ENCODE peak calls at places on chromosome 15, in five cellular contexts. Q is Peyer's patch, U is dorsolateral prefrontal cortex, Y is heart right ventricle, W is breast epithelium. V is an unnamed sample.
A peak's percentile ranks its signal among the peaks of the same experiment; 100 is the strongest.

GRCh38 chr15:51649659-51650521 is 27.3 kb upstream of the DMXL2 start:
- DNase-seq in Q (no peak), U (no peak), Y (peak; percentile 62), W (no peak), V (peak; percentile 35)

GRCh38 chr15:74208901-74209559 is 6.4 kb upstream of the STRA6 start:
- DNase-seq in Q (no peak), U (no peak), Y (no peak), W (no peak), V (no peak)

GRCh38 chr15:59124261-59124660 is 19.3 kb downstream of the CCNB2 start:
- DNase-seq in Q (peak; percentile 55), U (no peak), Y (no peak), W (no peak), V (no peak)

GRCh38 chr15:58258501-58259274 is 120.5 kb downstream of the AQP9 start:
- DNase-seq in Q (no peak), U (no peak), Y (no peak), W (no peak), V (no peak)

GRCh38 chr15:68531794-68532193 is 47.0 kb upstream of the CORO2B start:
- DNase-seq in Q (no peak), U (no peak), Y (no peak), W (no peak), V (no peak)

GRCh38 chr15:53520867-53521525 is 238.5 kb downstream of the WDR72 start:
- DNase-seq in Q (no peak), U (no peak), Y (no peak), W (no peak), V (no peak)

GRCh38 chr15:68431792-68432401 is at the start of gene ITGA11:
- DNase-seq in Q (peak; percentile 68), U (no peak), Y (peak; percentile 60), W (peak; percentile 48), V (no peak)

GRCh38 chr15:25532269-25532668 is 93.4 kb upstream of the UBE3A start:
- DNase-seq in Q (no peak), U (no peak), Y (peak; percentile 12), W (no peak), V (no peak)

GRCh38 chr15:72492733-72493132 is 18.6 kb downstream of the ARIH1 start:
- DNase-seq in Q (no peak), U (no peak), Y (no peak), W (no peak), V (no peak)

GRCh38 chr15:57735406-57735805 is 28.9 kb downstream of the POLR2M start:
- DNase-seq in Q (no peak), U (no peak), Y (no peak), W (no peak), V (no peak)

DNA sequence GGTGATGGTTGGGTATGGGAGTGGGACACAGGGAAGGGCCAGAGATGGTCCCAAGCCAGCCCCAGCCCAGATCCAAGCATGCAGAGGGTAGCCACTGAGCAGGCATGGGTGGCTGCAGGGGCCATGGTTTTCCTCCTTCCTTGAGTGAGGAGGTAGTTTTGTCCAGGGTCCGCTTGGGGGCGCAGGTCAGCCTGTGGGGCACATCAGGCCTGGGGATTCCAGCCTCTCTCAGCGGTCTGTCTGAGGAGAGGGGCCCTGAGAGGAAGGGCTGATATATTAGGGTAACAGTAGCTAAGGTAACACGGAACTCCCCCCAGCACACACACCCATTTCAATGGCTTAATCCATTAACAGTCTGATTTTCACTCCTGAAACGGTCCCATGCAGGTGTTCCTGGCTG is 22.7 kb upstream of the LCTL start:
- DNase-seq in Q (no peak), U (no peak), Y (no peak), W (no peak), V (no peak)
- H3K4me3 ChIP-seq in Q (no peak overlapping the region), U (no peak overlapping the region), Y (no peak overlapping the region), W (no peak overlapping the region), V (no peak overlapping the region)

GRCh38 chr15:77599357-77599756 is 33.4 kb downstream of the LINGO1 start:
- DNase-seq in Q (no peak), U (no peak), Y (no peak), W (no peak), V (no peak)

GRCh38 chr15:77596821-77597803 is 35.6 kb downstream of the LINGO1 start:
- DNase-seq in Q (no peak), U (no peak), Y (no peak), W (no peak), V (no peak)

GRCh38 chr15:77597804-77598453 is 34.8 kb downstream of the LINGO1 start:
- DNase-seq in Q (no peak), U (no peak), Y (no peak), W (no peak), V (no peak)

GRCh38 chr15:77602800-77603199 is 29.9 kb downstream of the LINGO1 start:
- DNase-seq in Q (no peak), U (no peak), Y (no peak), W (no peak), V (no peak)

DNA sequence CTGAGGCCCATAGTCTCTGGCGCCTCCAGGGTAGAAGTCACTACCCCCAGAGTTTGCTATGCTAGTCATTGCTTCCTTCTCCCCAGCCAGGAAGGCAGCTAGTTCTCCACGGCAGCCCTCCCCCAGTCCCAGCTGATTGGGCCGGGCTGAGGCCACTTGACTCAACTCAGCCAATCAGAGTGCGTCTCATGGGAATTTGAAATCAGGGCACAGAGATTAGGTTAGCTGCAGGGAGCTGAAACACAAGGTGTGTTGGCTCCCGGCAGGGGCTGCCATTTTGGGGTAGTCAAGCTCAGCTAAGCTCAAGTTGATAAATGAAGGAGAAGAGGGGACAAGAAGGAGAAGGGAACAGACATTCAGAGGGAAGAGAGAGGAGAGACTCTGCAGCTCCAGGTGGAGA is 32.8 kb downstream of the LINGO1 start:
- DNase-seq in Q (no peak), U (no peak), Y (peak; percentile 81), W (no peak), V (no peak)
- H3K27ac ChIP-seq in Q (no peak overlapping the region), U (no peak overlapping the region), Y (peak overlapping the region; percentile 53), W (no peak overlapping the region), V (no peak overlapping the region)

GRCh38 chr15:96336643-96337353 is 6.3 kb downstream of the NR2F2 start:
- DNase-seq in Q (no peak), U (no peak), Y (no peak), W (peak; percentile 19), V (no peak)

GRCh38 chr15:96334705-96335428 is 4.4 kb downstream of the NR2F2 start:
- DNase-seq in Q (no peak), U (no peak), Y (no peak), W (no peak), V (peak; percentile 27)

GRCh38 chr15:96336045-96336642 is 5.6 kb downstream of the NR2F2 start:
- DNase-seq in Q (no peak), U (no peak), Y (no peak), W (no peak), V (no peak)

GRCh38 chr15:96334017-96334704 is 3.7 kb downstream of the NR2F2 start:
- DNase-seq in Q (no peak), U (no peak), Y (no peak), W (no peak), V (peak; percentile 26)

GRCh38 chr15:96335429-96335807 is 4.9 kb downstream of the NR2F2 start:
- DNase-seq in Q (no peak), U (no peak), Y (no peak), W (no peak), V (peak; percentile 27)
- H3K4me3 ChIP-seq in Q (peak overlapping the region; percentile 80), U (peak overlapping the region; percentile 67), Y (peak overlapping the region; percentile 86), W (peak overlapping the region; percentile 89), V (peak overlapping the region; percentile 70)

GRCh38 chr15:94266000-94266399 is 34.6 kb downstream of the MCTP2 start:
- DNase-seq in Q (no peak), U (no peak), Y (no peak), W (no peak), V (no peak)

GRCh38 chr15:94266789-94267188 is 35.4 kb downstream of the MCTP2 start:
- DNase-seq in Q (no peak), U (no peak), Y (no peak), W (no peak), V (no peak)

GRCh38 chr15:94265009-94265408 is 33.6 kb downstream of the MCTP2 start:
- DNase-seq in Q (no peak), U (no peak), Y (no peak), W (no peak), V (no peak)

GRCh38 chr15:94262201-94262600 is 30.8 kb downstream of the MCTP2 start:
- DNase-seq in Q (no peak), U (no peak), Y (no peak), W (no peak), V (no peak)

GRCh38 chr15:94263341-94264273 is 32.2 kb downstream of the MCTP2 start:
- DNase-seq in Q (no peak), U (no peak), Y (no peak), W (no peak), V (no peak)
- H3K27ac ChIP-seq in Q (no peak overlapping the region), U (no peak overlapping the region), Y (no peak overlapping the region), W (peak overlapping the region; percentile 45), V (no peak overlapping the region)

GRCh38 chr15:92886815-92887214 is 13.3 kb upstream of the CHD2 start:
- DNase-seq in Q (no peak), U (no peak), Y (no peak), W (no peak), V (no peak)
- H3K4me3 ChIP-seq in Q (peak overlapping the region; percentile 9), U (peak overlapping the region; percentile 86), Y (peak overlapping the region; percentile 83), W (peak overlapping the region; percentile 98), V (no peak overlapping the region)

GRCh38 chr15:47756872-47757271 is 39.6 kb downstream of the SEMA6D start:
- DNase-seq in Q (peak; percentile 57), U (no peak), Y (peak; percentile 13), W (no peak), V (no peak)
- H3K27ac ChIP-seq in Q (no peak overlapping the region), U (no peak overlapping the region), Y (peak overlapping the region; percentile 26), W (no peak overlapping the region), V (no peak overlapping the region)

GRCh38 chr15:89090791-89091666 is 2.8 kb downstream of the ABHD2 start:
- DNase-seq in Q (no peak), U (no peak), Y (peak; percentile 78), W (peak; percentile 51), V (peak; percentile 68)

GRCh38 chr15:89095556-89095955 is 7.3 kb downstream of the ABHD2 start:
- DNase-seq in Q (no peak), U (no peak), Y (no peak), W (no peak), V (no peak)

GRCh38 chr15:89091667-89092220 is 3.5 kb downstream of the ABHD2 start:
- DNase-seq in Q (no peak), U (no peak), Y (no peak), W (no peak), V (no peak)

GRCh38 chr15:89095073-89095472 is 6.8 kb downstream of the ABHD2 start:
- DNase-seq in Q (no peak), U (no peak), Y (no peak), W (no peak), V (no peak)

GRCh38 chr15:89093509-89093908 is 5.3 kb downstream of the ABHD2 start:
- DNase-seq in Q (no peak), U (no peak), Y (no peak), W (no peak), V (no peak)
- H3K4me3 ChIP-seq in Q (no peak overlapping the region), U (peak overlapping the region; percentile 94), Y (no peak overlapping the region), W (no peak overlapping the region), V (no peak overlapping the region)

DNA sequence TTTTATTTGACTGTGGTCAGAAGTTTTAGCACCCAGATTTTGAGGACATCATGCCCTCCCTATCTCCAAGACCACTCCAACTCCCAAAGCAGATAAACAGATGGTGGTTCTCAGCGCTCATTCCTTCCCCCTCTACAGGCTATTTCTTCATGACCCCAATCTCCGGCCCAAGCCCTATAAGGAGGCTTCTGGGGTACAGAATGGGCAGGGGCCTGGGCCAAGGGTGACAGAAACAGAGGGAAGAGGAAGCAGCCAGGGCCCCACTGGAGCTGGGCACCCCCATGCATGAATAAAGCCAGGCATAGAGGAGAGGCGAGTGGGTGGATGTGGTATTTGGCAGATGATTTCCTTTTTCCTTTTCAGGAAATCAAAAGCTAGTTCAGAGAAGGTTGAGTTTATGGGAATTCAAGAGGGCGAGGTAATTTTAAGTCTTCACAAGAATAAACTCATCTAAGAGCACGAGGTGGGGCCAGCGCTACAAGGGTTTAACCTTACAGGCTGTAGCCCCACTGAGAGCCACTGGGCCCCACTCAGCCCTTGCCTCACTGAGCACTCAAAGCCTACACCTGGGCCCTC is 104.8 kb upstream of the HERC1 start:
- DNase-seq in Q (no peak), U (no peak), Y (no peak), W (no peak), V (no peak)
- H3K27ac ChIP-seq in Q (no peak overlapping the region), U (no peak overlapping the region), Y (peak overlapping the region; percentile 80), W (peak overlapping the region; percentile 74), V (no peak overlapping the region)

V was measured in lung.